ENCODE peak calls at places on chromosome 3, in seven cellular contexts. M, W, Y, J, I, X and F are unnamed samples. For H3K36me3, the result is how much of the 10 kb centered on the place peaks cover.

GRCh38 chr3:136818851-136819783 is at the start of gene SLC35G2:
- DNase-seq in M (no peak), W (peak), Y (peak), J (peak), I (peak), X (peak), F (peak)

GRCh38 chr3:195249858-195250464 is 21.0 kb downstream of the XXYLT1 start:
- DNase-seq in M (no peak), W (no peak), Y (no peak), J (peak), I (no peak), X (no peak), F (no peak)

GRCh38 chr3:53493997-53494791 is at the start of gene CACNA1D:
- DNase-seq in M (no peak), W (peak), Y (no peak), J (peak), I (no peak), X (no peak), F (peak)

GRCh38 chr3:169668081-169668956 is 4.8 kb upstream of the MECOM start:
- DNase-seq in M (no peak), W (peak), Y (no peak), J (peak), I (no peak), X (no peak), F (peak)

GRCh38 chr3:104614564-104614963 is 752.1 kb upstream of the ALCAM start:
- DNase-seq in M (no peak), W (no peak), Y (no peak), J (no peak), I (no peak), X (no peak), F (no peak)

GRCh38 chr3:70716832-70717231 is 404.4 kb upstream of the MDFIC2 start:
- DNase-seq in M (no peak), W (no peak), Y (no peak), J (no peak), I (peak), X (no peak), F (no peak)

GRCh38 chr3:43785551-43785950 is 94.8 kb downstream of the ABHD5 start:
- DNase-seq in M (no peak), W (no peak), Y (no peak), J (no peak), I (no peak), X (no peak), F (no peak)

GRCh38 chr3:112773864-112774263 is 72.8 kb downstream of the CD200R1L start:
- DNase-seq in M (peak), W (no peak), Y (no peak), J (peak), I (no peak), X (peak), F (no peak)

GRCh38 chr3:46713898-46714552 is 3.6 kb downstream of the PRSS50 start:
- DNase-seq in M (no peak), W (no peak), Y (no peak), J (peak), I (no peak), X (no peak), F (no peak)

GRCh38 chr3:80060664-80061063 is 292.9 kb upstream of the ROBO1 start:
- DNase-seq in M (no peak), W (no peak), Y (no peak), J (no peak), I (no peak), X (no peak), F (no peak)

GRCh38 chr3:30538787-30539186 is 67.6 kb upstream of the TGFBR2 start:
- DNase-seq in M (no peak), W (no peak), Y (no peak), J (no peak), I (no peak), X (no peak), F (no peak)

GRCh38 chr3:77456881-77457280 is 417.0 kb downstream of the ROBO2 start:
- DNase-seq in M (no peak), W (no peak), Y (no peak), J (no peak), I (no peak), X (no peak), F (peak)

GRCh38 chr3:96863129-96863740 is 48.8 kb downstream of the EPHA6 start:
- DNase-seq in M (no peak), W (no peak), Y (peak), J (no peak), I (no peak), X (peak), F (peak)

GRCh38 chr3:150484410-150484809 is 61.9 kb downstream of the SERP1 start:
- DNase-seq in M (no peak), W (no peak), Y (no peak), J (no peak), I (no peak), X (no peak), F (no peak)

GRCh38 chr3:126847061-126847460 is 135.9 kb upstream of the PLXNA1 start:
- DNase-seq in M (no peak), W (no peak), Y (no peak), J (no peak), I (no peak), X (no peak), F (no peak)

GRCh38 chr3:113234688-113235260 is 23.4 kb downstream of the BOC start:
- DNase-seq in M (no peak), W (no peak), Y (no peak), J (no peak), I (no peak), X (no peak), F (no peak)

GRCh38 chr3:102006812-102007485 is 157.6 kb downstream of the NFKBIZ start:
- DNase-seq in M (no peak), W (no peak), Y (no peak), J (no peak), I (peak), X (no peak), F (no peak)

GRCh38 chr3:155941354-155941753 is 70.9 kb downstream of the GMPS start:
- DNase-seq in M (no peak), W (no peak), Y (no peak), J (no peak), I (no peak), X (no peak), F (no peak)

GRCh38 chr3:155944081-155944480 is 73.6 kb downstream of the GMPS start:
- DNase-seq in M (no peak), W (no peak), Y (no peak), J (no peak), I (no peak), X (no peak), F (no peak)

GRCh38 chr3:155934215-155934614 is 63.8 kb downstream of the GMPS start:
- DNase-seq in M (no peak), W (no peak), Y (no peak), J (no peak), I (no peak), X (no peak), F (no peak)

DNA sequence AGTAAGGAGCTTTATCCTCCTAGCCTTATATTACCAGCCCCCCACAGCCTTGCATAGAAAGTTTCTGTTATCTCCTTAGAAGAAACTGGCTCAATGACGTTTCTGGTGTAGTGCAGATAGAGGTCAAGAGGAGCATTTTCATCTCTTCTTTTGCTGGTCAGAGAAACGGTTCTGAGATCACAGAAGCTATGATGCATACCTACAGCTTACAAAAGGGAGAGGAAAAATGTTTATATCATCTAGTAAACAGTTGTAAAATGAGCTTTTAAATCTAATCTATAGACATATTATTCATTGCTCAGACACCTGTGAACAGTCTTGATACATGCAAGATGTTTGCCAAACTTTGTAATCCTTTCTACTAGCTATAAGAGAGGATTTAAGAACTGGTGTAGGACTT is 68.0 kb downstream of the GMPS start:
- DNase-seq in M (no peak), W (no peak), Y (no peak), J (no peak), I (no peak), X (no peak), F (no peak)
- H3K36me3 ChIP-seq in M (under half), W (under half), Y (half or more), J (under half), I (half or more), X (half or more), F (under half)

DNA sequence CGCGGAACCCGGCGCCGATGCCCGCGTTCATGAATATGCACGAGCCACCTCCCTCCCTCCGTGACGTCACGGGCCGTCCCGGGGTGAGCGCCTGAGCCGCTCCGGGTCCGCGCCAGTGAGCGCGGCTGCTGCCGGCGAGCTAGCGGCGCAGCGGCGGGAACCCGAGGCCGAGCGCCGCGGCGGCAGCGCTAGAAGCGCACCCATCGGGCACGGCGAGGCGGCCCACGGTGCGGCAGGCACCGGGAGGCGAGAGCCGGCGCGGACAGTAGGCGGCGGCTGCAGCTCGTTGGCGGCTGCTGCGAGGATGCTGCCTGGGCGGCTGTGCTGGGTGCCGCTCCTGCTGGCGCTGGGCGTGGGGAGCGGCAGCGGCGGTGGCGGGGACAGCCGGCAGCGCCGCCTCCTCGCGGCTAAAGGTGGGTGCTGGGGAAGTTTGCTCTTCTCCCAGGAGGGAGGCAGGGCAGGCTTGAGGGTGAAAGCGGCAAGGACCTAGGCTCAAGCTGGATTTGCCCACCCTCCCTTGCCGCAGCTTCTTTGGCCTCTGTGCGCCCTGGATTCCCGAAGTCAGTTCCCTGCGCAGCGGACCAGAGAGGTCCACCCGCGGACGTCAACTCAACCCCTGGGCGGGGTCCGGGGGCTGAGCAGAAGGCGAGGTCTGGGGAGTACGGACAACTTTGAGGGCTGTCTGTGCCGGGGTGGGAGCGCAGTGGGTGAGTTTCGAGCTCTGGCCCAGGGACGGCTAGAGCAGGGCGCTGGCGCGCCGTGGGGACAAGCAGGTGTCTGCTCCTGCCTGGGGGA is at the start of gene CLSTN2:
- DNase-seq in M (no peak), W (peak), Y (no peak), J (peak), I (peak), X (no peak), F (peak)
- TF ChIP-seq CTCF in M (no peak), W (peak), Y (no peak), J (peak), I (no peak), X (no peak), F (peak)

GRCh38 chr3:183494341-183494740 is 61.2 kb downstream of the KLHL6 start:
- DNase-seq in M (no peak), W (no peak), Y (no peak), J (no peak), I (no peak), X (no peak), F (no peak)
- H3K36me3 ChIP-seq in M (under half), W (under half), Y (under half), J (under half), I (under half), X (half or more), F (under half)

GRCh38 chr3:123552095-123552714 is 32.6 kb downstream of the HACD2 start:
- DNase-seq in M (no peak), W (no peak), Y (peak), J (no peak), I (no peak), X (peak), F (no peak)
- TF ChIP-seq CTCF in M (peak), W (peak), Y (peak), J (peak), I (peak), X (peak), F (peak)

GRCh38 chr3:12598890-12599289 is 42.0 kb downstream of the MKRN2 start:
- DNase-seq in M (no peak), W (no peak), Y (no peak), J (no peak), I (no peak), X (no peak), F (no peak)
- H3K36me3 ChIP-seq in M (under half), W (under half), Y (half or more), J (half or more), I (half or more), X (half or more), F (under half)

GRCh38 chr3:129120254-129121004 is 1.2 kb downstream of the RAB43 start:
- DNase-seq in M (peak), W (peak), Y (peak), J (peak), I (peak), X (peak), F (peak)
- TF ChIP-seq CTCF in M (peak), W (peak), Y (peak), J (peak), I (peak), X (no peak), F (no peak)